ENCODE peak calls at places on chromosome 1, in four cellular contexts. One of them, this sample, is unnamed.

GRCh38 chr1:48661726-48662483 is 114.8 kb downstream of the BEND5 start:
- DNase-seq in GM12878: no peak
- DNase-seq in K562: no peak
- DNase-seq in WTC11: no peak
- DNase-seq in this sample: no peak

GRCh38 chr1:27973771-27974452 is 14.1 kb downstream of the XKR8 start:
- DNase-seq in GM12878: no peak
- DNase-seq in K562: no peak
- DNase-seq in WTC11: no peak
- DNase-seq in this sample: no peak

GRCh38 chr1:93591833-93592635 is 89.6 kb downstream of the BCAR3 start:
- DNase-seq in GM12878: peak; percentile 46
- DNase-seq in K562: peak; percentile 35
- DNase-seq in WTC11: peak; percentile 44
- DNase-seq in this sample: peak; percentile 90

GRCh38 chr1:159779403-159779851 is 1.3 kb upstream of the DUSP23 start:
- DNase-seq in GM12878: no peak
- DNase-seq in K562: no peak
- DNase-seq in WTC11: no peak
- DNase-seq in this sample: no peak

GRCh38 chr1:224502459-224503160 is 68.0 kb upstream of the WDR26 start:
- DNase-seq in GM12878: no peak
- DNase-seq in K562: peak; percentile 59
- DNase-seq in WTC11: no peak
- DNase-seq in this sample: no peak

GRCh38 chr1:25658791-25659431 is 42.3 kb downstream of the MAN1C1 start:
- DNase-seq in GM12878: no peak
- DNase-seq in K562: no peak
- DNase-seq in WTC11: no peak
- DNase-seq in this sample: no peak

GRCh38 chr1:172322219-172323061 is 98.0 kb upstream of the C1orf105 start:
- DNase-seq in GM12878: no peak
- DNase-seq in K562: no peak
- DNase-seq in WTC11: no peak
- DNase-seq in this sample: no peak

GRCh38 chr1:46008585-46008984 is 123.8 kb downstream of the PIK3R3 start:
- DNase-seq in GM12878: no peak
- DNase-seq in K562: no peak
- DNase-seq in WTC11: no peak
- DNase-seq in this sample: no peak

GRCh38 chr1:15429701-15430149 is 8.5 kb upstream of the CTRC start:
- DNase-seq in GM12878: no peak
- DNase-seq in K562: no peak
- DNase-seq in WTC11: no peak
- DNase-seq in this sample: no peak

GRCh38 chr1:71561729-71562128 is 480.9 kb upstream of the ZRANB2 start:
- DNase-seq in GM12878: no peak
- DNase-seq in K562: no peak
- DNase-seq in WTC11: no peak
- DNase-seq in this sample: no peak

GRCh38 chr1:225845633-225846259 is 35.8 kb downstream of the EPHX1 start:
- DNase-seq in GM12878: no peak
- DNase-seq in K562: peak; percentile 79
- DNase-seq in WTC11: peak; percentile 90
- DNase-seq in this sample: peak; percentile 71

GRCh38 chr1:214429951-214430742 is 121.3 kb downstream of the PTPN14 start:
- DNase-seq in GM12878: no peak
- DNase-seq in K562: no peak
- DNase-seq in WTC11: no peak
- DNase-seq in this sample: no peak

GRCh38 chr1:40637617-40638016 is 27.9 kb downstream of the RIMS3 start:
- DNase-seq in GM12878: no peak
- DNase-seq in K562: no peak
- DNase-seq in WTC11: no peak
- DNase-seq in this sample: no peak

GRCh38 chr1:200029035-200029623 is 1.6 kb downstream of the NR5A2 start:
- DNase-seq in GM12878: no peak
- DNase-seq in K562: no peak
- DNase-seq in WTC11: peak; percentile 66
- DNase-seq in this sample: no peak

GRCh38 chr1:241464985-241465384 is 54.6 kb downstream of the FH start:
- DNase-seq in GM12878: no peak
- DNase-seq in K562: no peak
- DNase-seq in WTC11: no peak
- DNase-seq in this sample: no peak

DNA sequence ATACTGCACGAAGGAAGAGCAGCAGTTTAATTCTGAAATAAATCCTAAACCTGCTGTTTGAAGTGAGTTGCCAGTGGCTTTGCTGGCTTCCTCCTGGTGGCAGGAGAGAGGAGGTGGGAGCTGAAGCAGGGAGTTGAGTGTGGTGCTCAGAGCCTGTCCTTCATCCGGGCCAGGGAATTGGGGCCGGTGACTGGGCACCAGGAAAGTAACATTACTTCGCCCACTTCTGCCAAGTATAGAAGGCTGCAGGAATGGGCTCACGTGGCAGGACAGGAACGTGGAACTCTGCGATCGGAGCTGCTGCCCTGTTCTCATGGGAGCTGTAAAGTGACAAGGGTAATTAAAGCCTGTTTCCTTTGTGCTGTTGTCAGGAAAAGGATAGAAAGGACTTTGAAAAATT is 8.7 kb downstream of the TOR3A start:
- DNase-seq in GM12878: no peak
- DNase-seq in K562: no peak
- DNase-seq in WTC11: no peak
- DNase-seq in this sample: no peak
- TF ChIP-seq NR2C2 in GM12878: no peak
- TF ChIP-seq NR2C2 in K562: no peak
- TF ChIP-seq NR2C2 in WTC11: no peak
- TF ChIP-seq NR2C2 in this sample: no peak

GRCh38 chr1:56644941-56645662 is at the start of gene PRKAA2:
- DNase-seq in GM12878: no peak
- DNase-seq in K562: peak; percentile 31
- DNase-seq in WTC11: peak; percentile 66
- DNase-seq in this sample: peak; percentile 41
- TF ChIP-seq ESRRA in GM12878: no peak
- TF ChIP-seq ESRRA in K562: no peak
- TF ChIP-seq ESRRA in WTC11: no peak
- TF ChIP-seq ESRRA in this sample: no peak

GRCh38 chr1:89087241-89087640 is 22.2 kb upstream of the GBP1 start:
- DNase-seq in GM12878: no peak
- DNase-seq in K562: no peak
- DNase-seq in WTC11: no peak
- DNase-seq in this sample: no peak

GRCh38 chr1:89089962-89090361 is 25.0 kb upstream of the GBP1 start:
- DNase-seq in GM12878: no peak
- DNase-seq in K562: no peak
- DNase-seq in WTC11: no peak
- DNase-seq in this sample: no peak

GRCh38 chr1:89081005-89081404 is 16.0 kb upstream of the GBP1 start:
- DNase-seq in GM12878: no peak
- DNase-seq in K562: no peak
- DNase-seq in WTC11: no peak
- DNase-seq in this sample: no peak

GRCh38 chr1:89088597-89088996 is 23.6 kb upstream of the GBP1 start:
- DNase-seq in GM12878: no peak
- DNase-seq in K562: no peak
- DNase-seq in WTC11: no peak
- DNase-seq in this sample: peak; percentile 23

GRCh38 chr1:89085781-89086180 is 20.8 kb upstream of the GBP1 start:
- DNase-seq in GM12878: no peak
- DNase-seq in K562: peak; percentile 49
- DNase-seq in WTC11: peak; percentile 54
- DNase-seq in this sample: peak; percentile 52
- TF ChIP-seq NR2C2 in GM12878: no peak
- TF ChIP-seq NR2C2 in K562: no peak
- TF ChIP-seq NR2C2 in WTC11: no peak
- TF ChIP-seq NR2C2 in this sample: no peak

DNA sequence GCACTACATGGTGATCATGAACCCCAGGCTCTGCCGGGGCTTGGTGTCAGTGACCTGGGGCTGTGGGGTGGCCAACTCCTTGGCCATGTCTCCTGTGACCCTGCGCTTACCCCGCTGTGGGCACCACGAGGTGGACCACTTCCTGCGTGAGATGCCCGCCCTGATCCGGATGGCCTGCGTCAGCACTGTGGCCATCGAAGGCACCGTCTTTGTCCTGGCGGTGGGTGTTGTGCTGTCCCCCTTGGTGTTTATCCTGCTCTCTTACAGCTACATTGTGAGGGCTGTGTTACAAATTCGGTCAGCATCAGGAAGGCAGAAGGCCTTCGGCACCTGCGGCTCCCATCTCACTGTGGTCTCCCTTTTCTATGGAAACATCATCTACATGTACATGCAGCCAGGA is 589 bp downstream of the OR2W3 start:
- DNase-seq in GM12878: no peak
- DNase-seq in K562: no peak
- DNase-seq in WTC11: no peak
- DNase-seq in this sample: no peak
- TF ChIP-seq ESRRA in GM12878: no peak
- TF ChIP-seq ESRRA in K562: no peak
- TF ChIP-seq ESRRA in WTC11: no peak
- TF ChIP-seq ESRRA in this sample: no peak

DNA sequence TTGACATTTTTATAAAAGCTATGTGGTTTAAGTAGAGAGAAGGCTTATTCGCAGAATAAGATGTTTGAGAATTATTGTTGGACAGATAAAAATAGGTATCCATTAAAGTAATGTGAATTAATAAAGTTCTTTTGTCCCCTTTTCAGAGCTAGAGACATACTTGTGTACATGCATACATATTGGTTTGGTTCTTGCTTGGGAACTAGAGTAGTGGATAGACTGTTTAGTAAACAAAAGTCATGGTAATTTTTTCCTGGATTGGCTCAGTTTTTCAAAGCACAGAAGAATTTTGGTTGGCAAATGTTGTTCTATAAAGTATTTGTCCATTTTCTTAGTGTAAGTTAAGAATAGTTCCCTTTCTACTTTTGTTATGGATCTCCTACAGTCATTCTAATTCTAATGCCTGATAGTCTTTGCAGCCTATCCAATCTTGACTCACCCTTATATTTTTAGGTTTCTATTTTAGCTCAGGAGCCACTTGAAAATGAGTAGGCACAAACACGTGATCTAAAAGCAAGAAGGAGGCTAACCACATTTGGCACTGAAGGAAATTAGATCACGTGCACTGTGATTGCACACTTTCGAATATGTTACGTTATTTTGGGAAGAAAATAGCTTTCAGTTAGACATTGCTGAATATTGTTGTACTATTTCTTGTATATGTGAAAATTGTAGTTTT is 47.0 kb downstream of the RABGAP1L start:
- DNase-seq in GM12878: no peak
- DNase-seq in K562: no peak
- DNase-seq in WTC11: no peak
- DNase-seq in this sample: no peak
- TF ChIP-seq NR2C2 in GM12878: no peak
- TF ChIP-seq NR2C2 in K562: no peak
- TF ChIP-seq NR2C2 in WTC11: no peak
- TF ChIP-seq NR2C2 in this sample: no peak

This sample was measured in HepG2.